ENCODE peak calls at places on chromosome 14, in nine cellular contexts. W is ovary, C is AG10803, I is GM06990, G is astrocyte, X is HCT116, K is AG09319, B is heart right ventricle, M is cardiac fibroblast. D is an unnamed sample.
A peak's percentile ranks its signal among the peaks of the same experiment; 100 is the strongest.

GRCh38 chr14:90641111-90642010 is 174.9 kb downstream of the TTC7B start:
- DNase-seq in C (no peak), I (no peak), W (no peak), B (no peak), K (no peak), G (no peak), M (no peak), X (no peak), D (no peak)

GRCh38 chr14:55873229-55873628 is 245.0 kb upstream of the PELI2 start:
- DNase-seq in X (no peak), C (no peak), I (no peak), B (no peak), K (no peak), M (no peak), W (no peak), G (no peak), D (no peak)

GRCh38 chr14:73909681-73910080 is 23.0 kb downstream of the ZNF410 start:
- DNase-seq in C (no peak), G (peak; percentile 42), K (no peak), W (no peak), X (no peak), M (no peak), I (no peak), B (no peak), D (no peak)

GRCh38 chr14:51869426-51870113 is 9.2 kb downstream of the GNG2 start:
- DNase-seq in B (no peak), G (no peak), X (no peak), M (peak; percentile 11), C (no peak), I (peak; percentile 51), W (no peak), K (no peak), D (no peak)

GRCh38 chr14:80202888-80203562 is 8.3 kb downstream of the DIO2 start:
- DNase-seq in M (peak; percentile 15), C (no peak), K (no peak), W (no peak), G (no peak), B (no peak), X (no peak), I (no peak), D (peak; percentile 30)

GRCh38 chr14:76055330-76055729 is 69.8 kb downstream of the IFT43 start:
- DNase-seq in C (no peak), G (no peak), X (no peak), I (no peak), W (no peak), K (no peak), M (no peak), B (no peak), D (no peak)

GRCh38 chr14:63492391-63492790 is 50.8 kb downstream of the PPP2R5E start:
- DNase-seq in W (no peak), G (peak; percentile 85), X (no peak), I (no peak), B (no peak), C (peak; percentile 79), M (peak; percentile 64), K (peak; percentile 29), D (no peak)

GRCh38 chr14:81516941-81517797 is 16.5 kb downstream of the SEL1L start:
- DNase-seq in G (peak; percentile 41), W (peak; percentile 33), M (peak; percentile 60), C (peak; percentile 62), K (peak; percentile 10), B (no peak), I (no peak), X (no peak), D (peak; percentile 44)

GRCh38 chr14:33477752-33478151 is 473.1 kb downstream of the EGLN3 start:
- DNase-seq in I (no peak), C (no peak), M (no peak), X (no peak), W (no peak), B (no peak), K (no peak), G (peak; percentile 29), D (no peak)

GRCh38 chr14:74963705-74964271 is 8.4 kb upstream of the PGF start:
- DNase-seq in C (peak; percentile 41), W (no peak), G (peak; percentile 66), I (no peak), X (no peak), K (no peak), B (no peak), M (peak; percentile 71), D (no peak)

GRCh38 chr14:22476005-22476751 is 112.8 kb downstream of the DAD1 start:
- DNase-seq in X (no peak), G (no peak), W (no peak), B (no peak), M (no peak), I (no peak), K (no peak), C (no peak), D (no peak)

GRCh38 chr14:28777773-28778606 is 11.4 kb downstream of the FOXG1 start:
- DNase-seq in W (no peak), X (no peak), G (no peak), I (no peak), B (no peak), K (no peak), M (no peak), C (no peak), D (no peak)

GRCh38 chr14:22892488-22892887 is 9.5 kb downstream of the REM2 start:
- DNase-seq in W (no peak), K (no peak), X (no peak), I (no peak), C (no peak), M (no peak), G (no peak), B (no peak), D (no peak)

GRCh38 chr14:51929920-51930682 is 59.2 kb upstream of the RTRAF start:
- DNase-seq in W (no peak), M (peak; percentile 41), G (no peak), K (no peak), I (no peak), B (no peak), C (no peak), X (no peak), D (no peak)

GRCh38 chr14:57382283-57382682 is 8.1 kb upstream of the NAA30 start:
- DNase-seq in I (no peak), W (no peak), K (no peak), M (peak; percentile 96), C (peak; percentile 82), X (no peak), G (peak; percentile 80), B (no peak), D (no peak)

GRCh38 chr14:89767861-89768268 is 186.7 kb downstream of the EFCAB11 start:
- DNase-seq in X (peak; percentile 43), W (no peak), B (no peak), K (no peak), G (peak; percentile 23), M (peak; percentile 78), C (peak; percentile 53), I (peak; percentile 73), D (peak; percentile 12)

GRCh38 chr14:100237735-100238418 is 1.1 kb upstream of the YY1 start:
- DNase-seq in X (no peak), G (no peak), K (no peak), C (peak; percentile 38), M (peak; percentile 58), I (peak; percentile 71), W (no peak), B (peak; percentile 50), D (peak; percentile 53)

GRCh38 chr14:97280526-97280925 is 483.3 kb downstream of the VRK1 start:
- DNase-seq in B (no peak), M (no peak), W (no peak), X (no peak), G (peak; percentile 69), K (no peak), C (no peak), I (no peak), D (no peak)

GRCh38 chr14:54424479-54424901 is 16.7 kb downstream of the CNIH1 start:
- DNase-seq in G (no peak), K (no peak), X (no peak), W (no peak), B (no peak), I (no peak), M (no peak), C (no peak), D (no peak)

DNA sequence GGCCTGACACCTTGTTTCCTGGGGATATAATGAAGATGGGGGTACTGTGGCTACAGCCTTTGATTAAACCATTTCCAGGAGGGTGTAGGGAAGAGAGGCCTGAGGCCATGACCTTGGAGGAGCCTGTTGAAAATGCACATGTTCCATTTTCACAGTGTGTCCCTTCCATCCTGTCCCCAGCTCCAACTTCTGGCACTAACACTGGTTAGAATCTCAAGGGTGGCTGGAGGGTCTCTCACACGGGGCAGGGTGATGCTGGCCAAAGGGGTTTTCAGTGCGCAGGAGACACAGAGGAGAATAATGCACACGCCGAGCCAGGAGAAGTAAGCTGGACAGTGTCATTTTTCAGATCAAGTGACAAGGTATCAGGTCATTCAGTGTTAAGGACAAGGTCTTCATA is 36.5 kb upstream of the TUNAR start:
- DNase-seq in W (no peak), B (no peak), I (no peak), G (no peak), C (no peak), K (no peak), M (no peak), X (no peak), D (no peak)
- TF ChIP-seq CTCF in W (no peak), B (no peak), I (no peak), G (no peak), C (no peak), K (no peak), M (no peak), X (no peak), D (no peak)

DNA sequence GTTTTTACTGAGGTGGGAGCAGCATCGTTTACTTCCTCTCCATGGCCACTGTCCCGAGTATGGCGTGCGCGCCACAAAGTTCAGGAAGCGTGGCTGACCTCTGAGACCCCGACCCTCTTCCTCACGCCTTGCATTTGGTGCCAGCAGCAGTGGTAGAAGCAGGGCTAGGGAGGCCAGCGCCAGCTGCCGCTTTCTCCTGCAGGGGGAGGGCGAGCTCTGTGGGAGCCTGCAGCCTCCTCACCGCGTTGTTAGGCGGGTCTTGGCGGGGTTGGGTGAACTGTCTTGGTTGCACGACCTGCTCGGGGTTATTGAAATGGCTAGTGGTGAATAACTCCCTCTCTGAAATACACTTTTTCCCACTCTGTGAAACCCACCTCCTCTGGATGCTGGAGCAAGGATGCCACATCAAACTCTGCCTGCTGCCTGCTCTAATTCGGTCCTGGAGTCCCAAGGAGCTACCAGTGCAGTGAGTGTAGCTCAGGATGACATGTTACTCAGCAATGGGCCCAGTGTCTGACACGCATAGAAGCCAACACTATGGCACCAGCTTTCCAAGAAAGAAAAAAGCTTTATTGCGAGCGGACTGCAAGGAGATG is 22.3 kb upstream of the TDRD9 start:
- DNase-seq in K (no peak), W (no peak), C (no peak), B (no peak), X (no peak), G (no peak), I (no peak), M (no peak), D (peak; percentile 43)
- TF ChIP-seq CTCF in K (peak; percentile 14), W (no peak), C (no peak), B (no peak), X (no peak), G (no peak), I (peak; percentile 8), M (peak; percentile 34), D (no peak)

GRCh38 chr14:105201156-105201927 is 20.2 kb upstream of the NUDT14 start:
- DNase-seq in K (no peak), W (no peak), M (no peak), C (no peak), X (no peak), B (no peak), I (no peak), G (no peak), D (no peak)
- TF ChIP-seq CTCF in K (no peak), W (no peak), M (no peak), C (no peak), X (no peak), B (peak; percentile 12), I (no peak), G (no peak), D (no peak)

GRCh38 chr14:94536836-94537235 is 24.4 kb upstream of the SERPINA4 start:
- DNase-seq in B (no peak), I (no peak), C (no peak), M (peak; percentile 51), G (no peak), W (no peak), K (no peak), X (peak; percentile 74), D (no peak)
- TF ChIP-seq CTCF in B (no peak), I (peak; percentile 12), C (peak; percentile 14), M (no peak), G (no peak), W (no peak), K (no peak), X (peak; percentile 44), D (no peak)

D was measured in nephron progenitor cell.